ENCODE peak calls at places on chromosomes 4 and X, in nine cellular contexts. I is NB4, L is astrocyte, H is heart left ventricle, Y is AG10803, J is A673, F is breast epithelium, X is BJ, W is Calu3. C is an unnamed sample.

GRCh38 chr4:186297013-186297645 is 31.1 kb downstream of the F11 start:
- DNase-seq in I (peak), L (peak), H (no peak), Y (peak), F (no peak), J (peak), X (peak), W (peak), C (no peak)

GRCh38 chr4:10032625-10033024 is 11.3 kb upstream of the SLC2A9 start:
- DNase-seq in L (peak), X (no peak), W (peak), F (no peak), J (no peak), H (no peak), I (peak), Y (peak), C (no peak)

GRCh38 chr4:183790661-183791060 is 114.4 kb upstream of the STOX2 start:
- DNase-seq in H (no peak), F (no peak), L (no peak), I (no peak), X (no peak), J (no peak), Y (no peak), W (no peak), C (no peak)

GRCh38 chr4:73341454-73341853 is 62.6 kb upstream of the ALB start:
- DNase-seq in X (no peak), H (no peak), Y (peak), W (peak), F (no peak), I (peak), J (peak), L (peak), C (no peak)

GRCh38 chr4:118124977-118125376 is 90.7 kb downstream of the NDST3 start:
- DNase-seq in Y (no peak), W (no peak), H (no peak), X (no peak), J (peak), F (no peak), I (no peak), L (no peak), C (no peak)

GRCh38 chr4:93791570-93792195 is 36.9 kb upstream of the ATOH1 start:
- DNase-seq in X (no peak), L (peak), J (peak), W (peak), H (no peak), I (peak), Y (peak), F (no peak), C (no peak)

GRCh38 chr4:42596918-42597317 is 60.0 kb downstream of the ATP8A1 start:
- DNase-seq in F (no peak), H (no peak), X (no peak), J (no peak), L (no peak), W (no peak), Y (no peak), I (peak), C (no peak)

GRCh38 chr4:20028694-20029093 is 223.0 kb upstream of the SLIT2 start:
- DNase-seq in W (no peak), J (no peak), X (no peak), L (peak), H (no peak), F (no peak), I (no peak), Y (no peak), C (no peak)

GRCh38 chr4:84967292-84967651 is 782 bp upstream of the WDFY3 start:
- DNase-seq in L (peak), W (no peak), X (no peak), I (no peak), F (no peak), J (no peak), H (no peak), Y (peak), C (no peak)

GRCh38 chr4:73742776-73743175 is 2.4 kb downstream of the CXCL8 start:
- DNase-seq in W (no peak), Y (no peak), J (no peak), L (no peak), F (no peak), H (no peak), I (no peak), X (no peak), C (no peak)

GRCh38 chr4:140703463-140703862 is 52.7 kb downstream of the TBC1D9 start:
- DNase-seq in H (no peak), L (peak), I (no peak), Y (peak), F (no peak), X (no peak), W (no peak), J (no peak), C (no peak)

GRCh38 chrX:115665122-115665521 is 104.1 kb downstream of the PLS3 start:
- DNase-seq in J (no peak), Y (no peak), L (no peak), H (no peak), I (no peak), X (no peak), F (no peak), W (no peak), C (no peak)

GRCh38 chr4:78544681-78545080 is 6.9 kb upstream of the ANXA3 start:
- DNase-seq in H (no peak), J (peak), W (no peak), I (no peak), X (no peak), Y (no peak), L (no peak), F (no peak), C (no peak)

GRCh38 chr4:6893449-6894085 is 16.1 kb upstream of the TBC1D14 start:
- DNase-seq in J (no peak), F (no peak), X (no peak), L (peak), I (peak), H (no peak), Y (peak), W (no peak), C (no peak)

GRCh38 chr4:182556576-182556975 is 313.4 kb downstream of the TENM3 start:
- DNase-seq in J (no peak), W (no peak), X (no peak), Y (no peak), F (no peak), L (peak), H (no peak), I (no peak), C (no peak)

GRCh38 chrX:118968031-118968430 is 6.4 kb upstream of the LONRF3 start:
- DNase-seq in F (no peak), Y (no peak), W (no peak), J (no peak), I (no peak), X (no peak), H (no peak), L (no peak), C (no peak)

GRCh38 chr4:87322754-87323153 is at the start of gene HSD17B13:
- DNase-seq in L (no peak), X (no peak), W (no peak), Y (no peak), J (no peak), I (no peak), F (no peak), H (no peak), C (no peak)

GRCh38 chr4:47313396-47313795 is 150.1 kb downstream of the COMMD8 start:
- DNase-seq in I (no peak), F (no peak), X (no peak), L (peak), Y (no peak), J (no peak), H (no peak), W (no peak), C (no peak)

GRCh38 chrX:97639526-97639925 is 755.8 kb downstream of the RPA4 start:
- DNase-seq in J (no peak), X (no peak), L (no peak), W (no peak), Y (no peak), I (peak), F (no peak), H (no peak), C (no peak)

GRCh38 chrX:151019837-151020236 is 36.7 kb downstream of the HMGB3 start:
- DNase-seq in J (no peak), X (peak), I (no peak), Y (peak), W (no peak), L (no peak), H (no peak), F (no peak), C (no peak)

GRCh38 chr4:113468165-113469022 is 293.1 kb downstream of the CAMK2D start:
- DNase-seq in H (peak), F (peak), J (peak), L (peak), Y (peak), X (peak), W (peak), I (peak), C (no peak)

GRCh38 chr4:17788956-17789355 is 7.5 kb upstream of the FAM184B start:
- DNase-seq in L (peak), F (no peak), I (no peak), Y (no peak), H (no peak), J (no peak), X (no peak), W (no peak), C (no peak)

GRCh38 chr4:3302786-3303444 is 10.1 kb downstream of the RGS12 start:
- DNase-seq in J (no peak), I (peak), L (no peak), Y (no peak), F (peak), H (peak), W (no peak), X (no peak), C (no peak)

GRCh38 chr4:77172336-77172735 is 15.3 kb downstream of the CCNG2 start:
- DNase-seq in X (peak), Y (peak), I (no peak), H (no peak), W (no peak), F (no peak), J (no peak), L (peak), C (no peak)

GRCh38 chr4:126071346-126072333 is 756.9 kb downstream of the FAT4 start:
- DNase-seq in Y (peak), F (no peak), I (no peak), L (peak), W (no peak), H (no peak), J (no peak), X (no peak), C (no peak)

GRCh38 chrX:20547649-20548051 is 280.9 kb upstream of the RPS6KA3 start:
- DNase-seq in W (peak), Y (peak), X (no peak), J (peak), H (no peak), L (peak), I (peak), F (no peak), C (no peak)

GRCh38 chr4:7861440-7861881 is 78.2 kb downstream of the AFAP1 start:
- DNase-seq in X (peak), H (peak), W (no peak), F (no peak), I (no peak), Y (peak), L (peak), J (peak), C (no peak)

GRCh38 chr4:106967892-106968291 is 68.2 kb downstream of the DKK2 start:
- DNase-seq in W (no peak), F (no peak), H (no peak), X (no peak), I (no peak), Y (no peak), L (no peak), J (no peak), C (no peak)

GRCh38 chr4:95499176-95499760 is 49.5 kb downstream of the UNC5C start:
- DNase-seq in H (no peak), F (no peak), W (no peak), I (no peak), X (no peak), Y (no peak), J (no peak), L (no peak), C (no peak)

GRCh38 chrX:131331152-131331551 is 42.0 kb upstream of the IGSF1 start:
- DNase-seq in H (no peak), J (no peak), L (no peak), W (no peak), Y (no peak), X (no peak), F (no peak), I (peak), C (no peak)

GRCh38 chr4:38612996-38613395 is 51.0 kb upstream of the KLF3 start:
- DNase-seq in Y (no peak), J (peak), F (no peak), W (no peak), H (no peak), I (no peak), X (no peak), L (no peak), C (no peak)

GRCh38 chrX:46574337-46574940 is 874 bp downstream of the CHST7 start:
- DNase-seq in L (no peak), J (peak), X (no peak), H (no peak), W (peak), I (no peak), F (no peak), Y (no peak), C (peak)

GRCh38 chr4:183609151-183609550 is 49.8 kb downstream of the RWDD4 start:
- DNase-seq in L (no peak), W (no peak), I (no peak), Y (no peak), J (no peak), H (no peak), X (no peak), F (no peak), C (no peak)

GRCh38 chr4:185752881-185753280 is 59.1 kb downstream of the SORBS2 start:
- DNase-seq in I (no peak), L (no peak), W (no peak), H (no peak), Y (no peak), J (no peak), X (no peak), F (no peak), C (no peak)

DNA sequence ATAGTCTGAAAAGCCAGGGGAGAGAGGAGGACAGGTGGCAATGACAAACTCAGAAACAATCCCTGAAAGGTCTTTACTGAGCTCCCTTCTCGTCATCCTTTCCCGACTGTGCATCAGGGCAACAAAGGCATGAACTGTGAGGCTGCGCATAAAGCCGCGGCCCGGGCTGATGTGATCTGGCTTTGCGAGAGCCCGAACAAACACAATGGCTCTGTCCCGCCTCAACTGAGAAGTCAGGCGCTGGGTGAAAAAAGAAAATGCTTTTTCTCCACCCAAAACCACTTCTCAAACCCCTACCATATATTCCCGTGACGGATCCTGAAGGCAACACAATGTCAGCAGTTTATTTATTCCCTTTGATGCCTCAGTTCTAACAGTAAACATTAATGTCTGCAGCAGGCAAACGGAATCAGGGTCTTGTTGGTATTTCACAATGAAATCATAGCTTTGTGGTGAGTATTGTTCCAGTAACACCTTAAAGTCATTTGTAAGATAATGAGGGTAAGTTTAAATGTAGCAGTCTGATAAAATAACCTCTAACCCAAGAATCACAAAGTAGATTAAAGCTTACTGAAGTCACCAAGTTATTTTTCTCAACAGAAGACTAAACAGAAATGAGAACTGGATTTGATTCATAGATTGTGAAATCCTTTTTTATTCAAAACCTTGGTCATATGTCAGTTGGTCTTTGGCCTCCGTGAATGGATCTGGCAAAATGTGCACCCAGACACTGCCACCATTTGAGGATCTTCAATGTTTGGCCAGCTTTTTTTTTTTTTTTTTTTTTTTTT is 67.4 kb downstream of the APBB2 start:
- DNase-seq in X (no peak), Y (peak), I (no peak), L (peak), F (no peak), H (no peak), W (no peak), J (no peak), C (no peak)
- TF ChIP-seq CTCF in X (no peak), Y (no peak), I (no peak), L (no peak), F (no peak), H (no peak), W (no peak), J (no peak), C (no peak)

DNA sequence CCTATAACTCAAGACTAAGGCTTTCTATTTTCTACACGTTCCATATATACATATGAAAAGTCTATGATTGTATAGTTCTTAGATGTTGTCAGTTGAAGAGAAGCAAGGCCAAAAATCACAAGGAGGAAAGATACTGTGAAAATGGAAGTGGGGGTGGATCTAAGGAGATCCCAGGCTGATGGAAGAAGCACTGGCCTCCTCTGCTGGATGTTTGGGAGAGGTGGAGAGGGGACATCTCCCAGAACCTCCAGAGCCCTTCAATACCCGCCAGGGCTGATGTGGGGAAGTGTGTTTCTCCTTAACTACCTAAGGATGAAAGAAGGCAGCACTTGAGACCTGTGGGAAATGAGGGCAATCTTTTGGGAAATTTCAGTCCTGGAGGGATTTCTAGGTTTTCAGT is 67.4 kb downstream of the RASGEF1B start:
- DNase-seq in Y (no peak), L (no peak), I (no peak), W (no peak), X (no peak), J (no peak), F (no peak), H (no peak), C (no peak)
- TF ChIP-seq CTCF in Y (no peak), L (no peak), I (no peak), W (no peak), X (no peak), J (peak), F (no peak), H (no peak), C (no peak)

DNA sequence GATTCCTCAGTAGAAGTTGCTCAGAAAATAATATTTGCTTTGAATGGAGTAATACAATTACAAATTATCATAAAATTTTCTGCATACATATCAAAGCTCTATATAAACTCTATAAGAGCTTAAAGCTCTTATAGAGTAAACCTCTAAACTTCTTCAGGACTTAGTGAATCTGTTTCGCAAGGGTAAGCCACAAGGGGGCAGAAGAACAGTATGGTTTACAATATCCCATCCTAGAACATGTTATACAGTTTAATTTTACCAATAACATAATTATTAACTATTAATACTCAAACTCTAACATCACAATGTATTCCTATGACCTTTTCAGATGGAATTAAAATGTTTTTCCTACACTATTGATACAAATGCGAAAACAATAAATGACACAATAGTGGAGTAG is 33.8 kb upstream of the SPANXN1 start:
- DNase-seq in Y (no peak), H (no peak), L (no peak), F (no peak), I (peak), J (peak), W (peak), X (no peak), C (no peak)
- TF ChIP-seq CTCF in Y (peak), H (peak), L (peak), F (no peak), I (peak), J (peak), W (no peak), X (no peak), C (no peak)

GRCh38 chr4:105257817-105258495 is 111.3 kb downstream of the TET2 start:
- DNase-seq in L (no peak), Y (no peak), J (no peak), H (no peak), W (no peak), X (no peak), I (no peak), F (no peak), C (no peak)
- TF ChIP-seq CTCF in L (no peak), Y (no peak), J (peak), H (no peak), W (no peak), X (no peak), I (no peak), F (no peak), C (no peak)

GRCh38 chr4:82284858-82285805 is 88.7 kb downstream of the HNRNPD start:
- DNase-seq in I (peak), L (peak), X (peak), F (peak), Y (peak), J (peak), W (peak), H (peak), C (peak)

GRCh38 chr4:82287720-82288119 is 86.1 kb downstream of the HNRNPD start:
- DNase-seq in J (no peak), L (no peak), W (no peak), I (no peak), F (no peak), Y (no peak), X (no peak), H (no peak), C (no peak)

GRCh38 chr4:82284475-82284857 is 89.3 kb downstream of the HNRNPD start:
- DNase-seq in X (no peak), H (no peak), Y (peak), L (peak), W (no peak), J (no peak), F (no peak), I (no peak), C (no peak)

DNA sequence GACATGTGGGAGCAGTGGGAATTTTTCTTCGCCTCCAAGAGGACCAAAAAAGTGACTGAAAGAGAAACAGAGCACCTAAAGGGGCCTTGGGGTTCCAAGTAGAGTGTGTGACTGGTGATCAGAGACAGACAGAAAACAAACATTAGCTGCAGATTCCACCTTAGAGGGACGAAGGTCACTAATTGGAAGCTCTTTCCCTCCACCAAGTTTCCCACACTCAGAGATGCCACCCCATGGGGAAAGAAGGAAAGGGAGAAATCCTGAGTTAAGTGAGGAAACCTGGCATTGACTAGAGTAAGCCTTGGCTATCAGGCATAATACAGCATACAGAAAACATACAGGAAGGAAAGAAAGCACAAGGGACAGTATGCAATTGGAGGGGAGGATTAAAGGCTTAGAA is 90.9 kb downstream of the HNRNPD start:
- DNase-seq in X (no peak), W (no peak), L (no peak), F (no peak), Y (no peak), J (no peak), I (no peak), H (no peak), C (no peak)
- TF ChIP-seq CTCF in X (no peak), W (no peak), L (no peak), F (no peak), Y (no peak), J (no peak), I (no peak), H (no peak), C (no peak)